ENCODE peak calls at places on chromosome 4, in five cellular contexts. E is HCT116, G is GM12878, K is K562, C is HepG2. Z is an unnamed sample.

GRCh38 chr4:80150387-80151173 is 46.7 kb upstream of the PRDM8 start:
- DNase-seq in G (no peak), K (no peak), C (no peak), E (no peak), Z (no peak)

GRCh38 chr4:134490863-134491262 is 289.3 kb upstream of the PABPC4L start:
- DNase-seq in K (no peak), C (no peak), E (no peak), G (no peak), Z (no peak)

GRCh38 chr4:61938250-61938846 is 738.2 kb downstream of the ADGRL3 start:
- DNase-seq in K (no peak), C (no peak), G (no peak), E (no peak), Z (peak)

GRCh38 chr4:52869196-52869595 is 7.1 kb downstream of the RASL11B start:
- DNase-seq in G (no peak), E (no peak), C (no peak), K (no peak), Z (no peak)

GRCh38 chr4:29948451-29948850 is 771.7 kb upstream of the PCDH7 start:
- DNase-seq in C (no peak), E (no peak), K (no peak), G (no peak), Z (no peak)

GRCh38 chr4:121358473-121358872 is 22.3 kb downstream of the QRFPR start:
- DNase-seq in K (no peak), G (no peak), C (no peak), E (peak), Z (no peak)

GRCh38 chr4:109969909-109970308 is 57.2 kb downstream of the EGF start:
- DNase-seq in G (no peak), C (peak), K (no peak), E (no peak), Z (no peak)

GRCh38 chr4:159141193-159141592 is 38.3 kb downstream of the RAPGEF2 start:
- DNase-seq in E (no peak), C (peak), G (no peak), K (no peak), Z (no peak)

GRCh38 chr4:147479817-147480216 is 1.1 kb upstream of the EDNRA start:
- DNase-seq in E (no peak), G (no peak), K (no peak), C (no peak), Z (no peak)

GRCh38 chr4:181858746-181859145 is 384.5 kb upstream of the TENM3 start:
- DNase-seq in G (no peak), E (no peak), K (no peak), C (no peak), Z (no peak)

DNA sequence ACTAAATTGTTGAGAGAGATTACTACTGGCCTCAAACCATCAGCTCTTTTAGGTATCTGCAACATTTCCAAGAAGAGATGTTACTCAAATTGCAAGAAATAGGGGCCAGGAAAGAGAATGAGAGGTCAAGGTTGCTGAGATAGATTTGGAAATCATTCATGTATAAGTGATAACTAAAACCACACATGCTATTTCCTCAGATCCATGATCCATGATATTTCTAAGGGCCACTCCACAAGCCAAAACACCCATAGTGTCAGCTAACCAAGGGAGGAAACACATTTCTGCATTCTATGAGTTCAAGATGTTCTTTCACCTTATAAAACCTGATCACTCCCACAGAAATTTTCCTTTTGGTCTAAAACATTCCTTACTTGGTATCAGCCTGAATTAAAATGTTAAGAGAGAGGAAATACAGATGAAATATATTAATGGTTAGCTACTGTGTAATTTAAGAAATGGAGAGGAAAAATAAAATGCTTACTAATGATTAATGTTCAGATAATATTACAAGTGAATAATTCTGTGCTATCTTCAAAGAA is 47.2 kb downstream of the TBCK start:
- DNase-seq in G (no peak), E (no peak), C (no peak), K (no peak), Z (no peak)
- TF ChIP-seq REST in G (no peak), E (no peak), C (no peak), K (no peak), Z (no peak)

GRCh38 chr4:1171306-1172227 is 816 bp downstream of the SPON2 start:
- DNase-seq in K (no peak), E (no peak), C (no peak), G (no peak), Z (peak)
- TF ChIP-seq EZH2 in K (no peak), E (no peak), C (no peak), G (no peak), Z (peak)

DNA sequence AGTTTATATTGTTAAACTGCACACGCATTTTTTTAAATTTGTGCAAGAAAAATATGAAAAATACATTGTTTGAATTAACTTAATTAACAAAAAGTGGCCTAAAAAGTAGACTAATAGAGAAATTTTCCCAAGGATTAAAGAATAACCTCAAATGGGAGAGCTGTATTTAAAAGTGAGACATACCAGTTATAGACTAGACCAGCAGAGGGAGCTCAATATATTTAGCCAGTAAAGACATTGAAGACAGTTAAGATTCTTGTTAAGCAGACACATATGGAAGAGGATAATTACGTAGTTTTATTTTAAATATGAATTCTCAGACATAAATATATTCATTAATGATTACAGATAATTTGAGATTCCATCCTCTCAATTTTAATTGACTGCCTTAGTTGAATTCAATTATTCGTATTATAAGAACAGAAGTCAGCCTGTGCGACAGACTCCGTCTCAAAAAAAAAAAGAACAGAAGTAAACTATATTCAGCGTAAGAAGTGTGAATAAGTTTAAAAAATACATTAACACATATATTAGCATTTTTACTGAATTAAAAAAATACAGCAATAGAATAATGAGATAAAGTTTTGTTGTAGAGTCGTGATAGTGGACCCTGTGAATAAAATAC is 64.8 kb downstream of the GLRA3 start:
- DNase-seq in E (peak), C (peak), K (peak), G (no peak), Z (peak)
- TF ChIP-seq REST in E (no peak), C (no peak), K (no peak), G (no peak), Z (no peak)

GRCh38 chr4:70608324-70608723 is 16.3 kb downstream of the AMBN start:
- DNase-seq in G (no peak), C (no peak), E (no peak), K (no peak), Z (no peak)

GRCh38 chr4:70601422-70602039 is 9.5 kb downstream of the AMBN start:
- DNase-seq in G (peak), C (peak), E (peak), K (peak), Z (peak)

GRCh38 chr4:70603856-70604255 is 11.8 kb downstream of the AMBN start:
- DNase-seq in K (no peak), G (no peak), C (no peak), E (no peak), Z (no peak)

GRCh38 chr4:70613182-70613892 is 15.2 kb upstream of the ENAM start:
- DNase-seq in G (no peak), K (peak), E (no peak), C (no peak), Z (no peak)

DNA sequence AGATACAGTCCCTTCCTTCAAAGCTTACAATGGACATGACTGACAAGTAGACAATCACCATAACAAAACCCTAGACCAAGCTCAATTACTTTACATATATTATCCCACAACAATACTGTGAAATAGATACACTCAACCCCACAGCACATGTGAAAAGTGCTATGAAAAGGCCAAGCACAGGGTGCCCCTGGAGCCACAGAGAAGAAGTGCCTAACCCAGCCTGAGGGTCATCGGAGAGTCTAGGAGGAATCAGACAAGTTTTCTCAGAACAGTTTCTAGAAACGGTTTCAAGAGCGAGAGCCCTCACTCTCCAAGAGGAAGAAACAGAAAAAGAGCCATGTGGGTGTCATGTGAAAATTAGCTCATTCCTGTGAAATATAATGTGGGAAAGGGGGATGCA is 15.4 kb downstream of the AMBN start:
- DNase-seq in K (no peak), E (no peak), G (no peak), C (no peak), Z (no peak)
- TF ChIP-seq EZH2 in K (no peak), E (no peak), G (no peak), C (no peak), Z (no peak)

GRCh38 chr4:118352843-118353373 is at the start of gene PRSS12:
- DNase-seq in E (peak), G (no peak), C (peak), K (peak), Z (peak)

GRCh38 chr4:118350961-118351360 is 1.8 kb downstream of the PRSS12 start:
- DNase-seq in G (no peak), C (no peak), E (no peak), K (no peak), Z (no peak)

GRCh38 chr4:118354913-118355312 is 2.1 kb upstream of the PRSS12 start:
- DNase-seq in K (no peak), C (no peak), E (no peak), G (no peak), Z (no peak)

GRCh38 chr4:118353452-118353851 is 649 bp upstream of the PRSS12 start:
- DNase-seq in C (no peak), G (no peak), K (no peak), E (no peak), Z (peak)

DNA sequence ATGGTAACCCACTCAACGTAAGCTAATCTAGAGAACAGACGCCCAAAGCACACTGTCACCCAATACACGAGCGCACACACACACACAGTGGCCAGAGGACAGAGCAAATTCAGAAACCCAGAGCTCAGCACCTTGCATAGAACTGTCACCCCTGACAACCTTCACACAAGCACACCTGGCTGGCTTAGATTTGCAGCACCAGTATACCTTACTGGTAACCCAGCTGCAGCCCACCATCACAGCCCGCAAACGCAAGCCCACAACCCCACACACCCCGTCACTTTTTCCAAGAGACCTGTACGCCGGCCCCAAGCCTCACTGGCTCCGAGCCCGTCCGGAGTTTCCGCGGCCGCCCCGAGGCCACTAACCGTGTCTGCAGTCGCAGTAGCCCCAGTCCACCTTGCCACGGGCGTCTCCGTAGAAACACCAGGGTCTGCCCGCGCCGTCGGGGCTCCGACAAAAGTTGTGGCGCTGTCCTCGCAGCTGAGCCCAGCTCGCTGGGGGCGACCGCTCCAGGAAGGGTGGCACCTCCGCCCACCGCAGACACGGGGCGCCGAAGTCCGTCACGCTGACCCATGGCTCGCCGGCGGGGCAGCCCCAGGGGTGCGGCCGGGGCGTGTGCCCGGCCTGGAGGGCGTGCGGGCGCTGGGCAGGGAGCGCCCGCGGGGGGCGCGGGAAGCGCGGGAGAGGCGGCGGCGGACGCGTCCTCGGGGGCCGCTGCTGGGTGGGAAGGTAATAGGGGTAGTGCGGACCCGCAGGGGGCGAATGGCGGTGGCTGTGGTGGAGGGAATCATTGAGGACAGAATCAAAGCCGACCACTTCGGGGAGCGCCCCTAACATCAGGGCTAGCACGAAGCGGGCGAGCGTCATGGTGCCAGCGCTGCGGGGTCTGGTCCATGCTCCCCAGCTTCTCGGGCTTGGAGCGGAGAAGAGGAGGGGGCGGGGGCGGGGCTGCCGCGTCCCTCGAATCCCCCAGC is 664 bp downstream of the PRSS12 start:
- DNase-seq in K (no peak), C (peak), E (peak), G (no peak), Z (peak)
- TF ChIP-seq REST in K (no peak), C (no peak), E (no peak), G (no peak), Z (no peak)

GRCh38 chr4:45323453-45324058 is 597.2 kb upstream of the GNPDA2 start:
- DNase-seq in G (no peak), C (no peak), K (no peak), E (no peak), Z (no peak)

GRCh38 chr4:45324381-45325111 is 598.2 kb upstream of the GNPDA2 start:
- DNase-seq in K (no peak), E (no peak), G (no peak), C (no peak), Z (no peak)

GRCh38 chr4:45331796-45332195 is 605.4 kb upstream of the GNPDA2 start:
- DNase-seq in C (no peak), G (no peak), E (no peak), K (no peak), Z (peak)

GRCh38 chr4:45325112-45325462 is 598.7 kb upstream of the GNPDA2 start:
- DNase-seq in E (no peak), G (peak), C (no peak), K (no peak), Z (no peak)

DNA sequence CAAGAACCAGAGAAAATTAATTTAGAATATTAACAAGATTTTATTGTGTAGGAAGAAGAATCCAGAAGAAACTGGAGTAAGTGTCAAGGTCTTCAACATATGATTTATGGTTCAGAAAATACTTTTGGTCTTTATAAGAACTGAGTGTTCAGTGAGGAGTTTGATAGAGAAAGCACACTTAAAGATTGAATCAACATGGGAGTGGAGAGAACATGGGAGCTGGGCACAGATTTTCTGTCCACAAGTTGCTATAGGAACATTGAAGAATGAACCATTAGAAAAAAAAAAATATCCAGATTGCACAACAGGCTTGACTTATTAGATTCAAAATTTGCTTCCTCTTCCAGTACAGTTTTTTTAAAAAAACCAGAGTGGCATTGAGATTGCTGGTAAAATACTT is 601.2 kb upstream of the GNPDA2 start:
- DNase-seq in K (no peak), E (no peak), C (no peak), G (no peak), Z (no peak)
- TF ChIP-seq EZH2 in K (no peak), E (no peak), C (no peak), G (no peak), Z (no peak)